ENCODE peak calls at places on chromosomes 7 and 10, in ten cellular contexts. N, G, C, L, X, Q, I, O, H and A are unnamed samples.

GRCh38 chr10:132376394-132376851 is 20.6 kb upstream of the PWWP2B start:
- DNase-seq in H (no peak), I (no peak), N (no peak), O (peak; percentile 20), L (peak; percentile 14), X (no peak), Q (no peak), G (no peak), C (no peak), A (no peak)

GRCh38 chr7:8214162-8214897 is 47.6 kb downstream of the ICA1 start:
- DNase-seq in Q (peak; percentile 60), L (no peak), G (no peak), H (no peak), I (no peak), N (no peak), O (no peak), C (no peak), X (peak; percentile 47), A (no peak)

GRCh38 chr7:421056-421991 is 98.3 kb downstream of the PDGFA start:
- DNase-seq in C (no peak), I (no peak), G (no peak), L (no peak), X (no peak), N (no peak), H (no peak), Q (no peak), O (no peak), A (no peak)

GRCh38 chr10:59779656-59780521 is 26.6 kb upstream of the MRLN start:
- DNase-seq in X (peak; percentile 13), C (no peak), O (no peak), L (no peak), G (no peak), H (no peak), Q (peak; percentile 8), I (no peak), N (no peak), A (no peak)

GRCh38 chr10:14779053-14779649 is 4.5 kb upstream of the FAM107B start:
- DNase-seq in C (peak; percentile 59), H (no peak), O (no peak), X (peak; percentile 35), N (peak; percentile 22), G (no peak), Q (peak; percentile 3), L (no peak), I (no peak), A (no peak)

GRCh38 chr10:86289577-86289868 is 77.1 kb downstream of the GRID1 start:
- DNase-seq in O (no peak), H (no peak), N (no peak), X (no peak), Q (no peak), I (no peak), L (no peak), G (peak; percentile 19), C (no peak), A (no peak)

GRCh38 chr7:128948312-128948973 is 10.7 kb downstream of the IRF5 start:
- DNase-seq in G (no peak), I (no peak), X (no peak), C (no peak), N (no peak), O (no peak), Q (no peak), L (no peak), H (no peak), A (no peak)

GRCh38 chr7:45890902-45891461 is 2.7 kb downstream of the IGFBP1 start:
- DNase-seq in G (no peak), N (peak; percentile 57), X (peak; percentile 57), Q (no peak), L (no peak), O (no peak), I (no peak), H (no peak), C (no peak), A (no peak)

GRCh38 chr10:76308946-76309529 is 877.6 kb downstream of the LRMDA start:
- DNase-seq in Q (no peak), N (no peak), I (no peak), O (no peak), C (no peak), X (no peak), H (no peak), G (no peak), L (no peak), A (no peak)

GRCh38 chr7:141960687-141961422 is 12.7 kb downstream of the TAS2R38 start:
- DNase-seq in G (no peak), L (no peak), N (no peak), H (peak; percentile 36), I (peak; percentile 31), O (no peak), Q (no peak), X (no peak), C (no peak), A (no peak)

GRCh38 chr10:124005991-124006392 is 87.4 kb downstream of the CHST15 start:
- DNase-seq in G (peak; percentile 9), H (no peak), I (no peak), N (no peak), Q (no peak), C (no peak), O (peak; percentile 21), L (peak; percentile 17), X (no peak), A (no peak)

GRCh38 chr10:13969118-13969791 is 361.5 kb downstream of the FRMD4A start:
- DNase-seq in I (no peak), L (no peak), N (peak; percentile 95), G (no peak), X (no peak), Q (no peak), H (no peak), O (no peak), C (no peak), A (no peak)

GRCh38 chr7:112481833-112482669 is 1.3 kb downstream of the LSMEM1 start:
- DNase-seq in Q (peak; percentile 86), H (no peak), L (no peak), I (no peak), N (peak; percentile 93), O (no peak), C (no peak), G (no peak), X (peak; percentile 48), A (no peak)

GRCh38 chr10:4704034-4704545 is 121.9 kb upstream of the AKR1E2 start:
- DNase-seq in C (no peak), N (peak; percentile 88), G (no peak), L (no peak), O (no peak), I (no peak), Q (peak; percentile 93), H (no peak), X (peak; percentile 15), A (no peak)

GRCh38 chr10:4710858-4711257 is 115.1 kb upstream of the AKR1E2 start:
- DNase-seq in X (no peak), O (no peak), L (no peak), G (no peak), N (no peak), H (no peak), C (no peak), Q (no peak), I (no peak), A (no peak)

GRCh38 chr10:4708123-4708759 is 117.8 kb upstream of the AKR1E2 start:
- DNase-seq in N (peak; percentile 12), L (no peak), C (no peak), I (no peak), Q (no peak), X (no peak), O (no peak), H (no peak), G (no peak), A (no peak)
- TF ChIP-seq CTCF in N (no peak), L (no peak), C (no peak), I (peak; percentile 19), Q (peak; percentile 18), X (no peak), O (no peak), H (peak; percentile 56), G (no peak), A (no peak)

GRCh38 chr10:24622781-24623301 is 100.8 kb downstream of the ARHGAP21 start:
- DNase-seq in X (no peak), H (no peak), G (no peak), I (no peak), O (no peak), C (no peak), Q (no peak), N (no peak), L (no peak), A (no peak)

GRCh38 chr10:24616536-24616935 is 107.2 kb downstream of the ARHGAP21 start:
- DNase-seq in C (no peak), O (no peak), N (no peak), Q (no peak), L (no peak), H (no peak), I (no peak), X (no peak), G (no peak), A (no peak)

GRCh38 chr10:24618401-24618800 is 105.3 kb downstream of the ARHGAP21 start:
- DNase-seq in O (no peak), H (no peak), N (no peak), L (no peak), G (no peak), X (peak; percentile 13), C (no peak), I (no peak), Q (no peak), A (no peak)

DNA sequence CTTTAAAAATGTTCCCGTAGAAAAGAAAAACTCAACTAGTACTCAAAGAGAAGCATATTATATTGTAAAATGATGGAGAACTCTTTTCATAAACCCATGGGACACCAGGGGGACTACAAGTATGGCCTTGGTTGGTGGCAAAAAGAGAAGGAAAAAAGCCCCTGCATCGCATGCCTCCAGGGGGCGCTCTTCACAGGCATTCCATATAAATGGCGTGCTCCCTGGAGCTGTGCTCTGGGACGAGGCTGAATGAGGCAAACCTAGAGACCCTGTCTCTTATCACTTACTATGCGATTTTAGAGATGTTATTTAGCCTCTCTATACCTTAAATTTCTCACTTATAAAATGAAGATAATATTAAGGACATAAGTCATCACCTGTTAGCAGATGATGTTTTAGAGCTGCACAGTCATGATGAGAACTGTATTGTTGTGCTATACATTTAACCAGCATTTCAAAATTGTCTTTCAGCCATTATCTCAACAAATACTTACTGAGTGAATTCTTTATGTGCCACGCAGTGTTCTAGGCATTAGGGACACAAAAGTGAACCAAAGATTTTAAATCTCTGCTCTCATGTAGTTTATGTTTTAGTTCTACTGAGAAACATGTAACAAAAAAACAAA is 105.8 kb downstream of the ARHGAP21 start:
- DNase-seq in H (peak; percentile 11), O (peak; percentile 68), N (peak; percentile 63), L (peak; percentile 49), C (no peak), X (peak; percentile 52), I (peak; percentile 36), G (peak; percentile 68), Q (no peak), A (peak; percentile 21)
- TF ChIP-seq CTCF in H (peak; percentile 77), O (peak; percentile 50), N (peak; percentile 88), L (no peak), C (peak; percentile 84), X (peak; percentile 63), I (peak; percentile 74), G (peak; percentile 60), Q (peak; percentile 81), A (peak; percentile 73)

GRCh38 chr10:98411768-98412167 is 3.2 kb downstream of the PYROXD2 start:
- DNase-seq in G (no peak), Q (no peak), C (peak; percentile 39), N (no peak), H (no peak), O (no peak), X (no peak), I (no peak), L (no peak), A (no peak)
- TF ChIP-seq CTCF in G (no peak), Q (no peak), C (no peak), N (no peak), H (no peak), O (no peak), X (no peak), I (no peak), L (no peak), A (no peak)

GRCh38 chr10:71713135-71714040 is 6.2 kb downstream of the C10orf105 start:
- DNase-seq in L (peak; percentile 93), O (no peak), C (peak; percentile 55), I (no peak), N (peak; percentile 97), X (peak; percentile 43), G (peak; percentile 65), Q (peak; percentile 74), H (no peak), A (no peak)
- TF ChIP-seq CTCF in L (no peak), O (no peak), C (peak; percentile 43), I (no peak), N (no peak), X (no peak), G (no peak), Q (peak; percentile 50), H (no peak), A (no peak)